ENCODE peak calls at places on chromosomes 7 and 10, in eight cellular contexts. M is HCT116, N is GM23248, G is OCI-LY7, Q is GM23338, A is SK-N-SH, F is MM.1S, E is hepatocyte. W is an unnamed sample.

GRCh38 chr7:141045842-141046630 is 27.8 kb upstream of the TMEM178B start:
- DNase-seq in M (no peak), N (peak; percentile 60), G (no peak), Q (no peak), A (no peak), F (no peak), E (no peak), W (no peak)

GRCh38 chr10:58851606-58852005 is 324.8 kb upstream of the PHYHIPL start:
- DNase-seq in M (no peak), N (peak; percentile 24), G (no peak), Q (no peak), A (no peak), F (no peak), E (no peak), W (peak; percentile 37)

GRCh38 chr7:43763183-43763582 is 4.7 kb downstream of the BLVRA start:
- DNase-seq in M (no peak), N (no peak), G (no peak), Q (peak; percentile 57), A (no peak), F (no peak), E (no peak), W (no peak)

GRCh38 chr10:80442879-80443278 is 11.2 kb upstream of the TSPAN14 start:
- DNase-seq in M (no peak), N (no peak), G (no peak), Q (no peak), A (peak; percentile 50), F (no peak), E (no peak), W (no peak)

GRCh38 chr10:38605153-38605661 is 511.1 kb downstream of the ZNF37A start:
- DNase-seq in M (no peak), N (no peak), G (no peak), Q (peak; percentile 0), A (no peak), F (no peak), E (no peak), W (no peak)

GRCh38 chr10:92590623-92591549 is 2.0 kb upstream of the KIF11 start:
- DNase-seq in M (peak; percentile 75), N (peak; percentile 75), G (peak; percentile 75), Q (peak; percentile 72), A (peak; percentile 59), F (peak; percentile 53), E (peak; percentile 60), W (peak; percentile 19)

GRCh38 chr10:69437321-69438259 is 13.7 kb upstream of the TSPAN15 start:
- DNase-seq in M (no peak), N (no peak), G (no peak), Q (no peak), A (no peak), F (no peak), E (no peak), W (peak; percentile 70)

GRCh38 chr7:143248781-143249354 is 14.4 kb upstream of the GSTK1 start:
- DNase-seq in M (no peak), N (no peak), G (no peak), Q (no peak), A (no peak), F (no peak), E (peak; percentile 64), W (peak; percentile 76)

GRCh38 chr10:93333278-93333978 is 148.7 kb downstream of the MYOF start:
- DNase-seq in M (no peak), N (no peak), G (no peak), Q (peak; percentile 60), A (no peak), F (no peak), E (no peak), W (peak; percentile 62)

GRCh38 chr7:74657692-74658170 is at the start of gene GTF2I:
- DNase-seq in M (no peak), N (no peak), G (peak; percentile 69), Q (no peak), A (no peak), F (no peak), E (no peak), W (no peak)

GRCh38 chr7:94332571-94332970 is 62.1 kb upstream of the COL1A2 start:
- DNase-seq in M (no peak), N (peak; percentile 12), G (no peak), Q (no peak), A (no peak), F (no peak), E (no peak), W (peak; percentile 16)

GRCh38 chr7:127588697-127589482 is 679 bp downstream of the ARF5 start:
- DNase-seq in M (peak; percentile 29), N (peak; percentile 66), G (peak; percentile 29), Q (peak; percentile 91), A (peak; percentile 94), F (peak; percentile 65), E (peak; percentile 86), W (peak; percentile 43)

GRCh38 chr10:102243304-102243703 is 2.0 kb upstream of the PITX3 start:
- DNase-seq in M (no peak), N (peak; percentile 89), G (no peak), Q (no peak), A (no peak), F (no peak), E (no peak), W (peak; percentile 70)

GRCh38 chr7:641269-641671 is 85.2 kb upstream of the DNAAF5 start:
- DNase-seq in M (peak; percentile 97), N (no peak), G (peak; percentile 15), Q (peak; percentile 54), A (no peak), F (no peak), E (no peak), W (peak; percentile 89)

GRCh38 chr7:76515999-76516443 is 5.7 kb downstream of the UPK3B start:
- DNase-seq in M (no peak), N (peak; percentile 60), G (peak; percentile 17), Q (peak; percentile 58), A (peak; percentile 85), F (no peak), E (no peak), W (peak; percentile 51)

GRCh38 chr7:2540641-2541051 is 14.7 kb downstream of the BRAT1 start:
- DNase-seq in M (no peak), N (no peak), G (no peak), Q (no peak), A (peak; percentile 34), F (no peak), E (no peak), W (no peak)

GRCh38 chr7:2539031-2540028 is 16.0 kb downstream of the BRAT1 start:
- DNase-seq in M (no peak), N (no peak), G (no peak), Q (no peak), A (peak; percentile 32), F (no peak), E (no peak), W (no peak)

GRCh38 chr7:2540133-2540532 is 15.2 kb downstream of the BRAT1 start:
- DNase-seq in M (no peak), N (no peak), G (no peak), Q (no peak), A (no peak), F (no peak), E (no peak), W (no peak)

GRCh38 chr7:2541291-2542010 is 13.9 kb downstream of the BRAT1 start:
- DNase-seq in M (no peak), N (no peak), G (no peak), Q (no peak), A (peak; percentile 39), F (no peak), E (no peak), W (no peak)

GRCh38 chr7:2537981-2538851 is 17.1 kb downstream of the BRAT1 start:
- DNase-seq in M (no peak), N (no peak), G (no peak), Q (peak; percentile 49), A (peak; percentile 60), F (no peak), E (no peak), W (no peak)
- H3K9me2 ChIP-seq in M (no peaks in the 10 kb centered on the region), N (no peaks in the 10 kb centered on the region), G (no peaks in the 10 kb centered on the region), Q (no peaks in the 10 kb centered on the region), A (no peaks in the 10 kb centered on the region), F (no peaks in the 10 kb centered on the region), E (no peaks in the 10 kb centered on the region), W (no peaks in the 10 kb centered on the region)

DNA sequence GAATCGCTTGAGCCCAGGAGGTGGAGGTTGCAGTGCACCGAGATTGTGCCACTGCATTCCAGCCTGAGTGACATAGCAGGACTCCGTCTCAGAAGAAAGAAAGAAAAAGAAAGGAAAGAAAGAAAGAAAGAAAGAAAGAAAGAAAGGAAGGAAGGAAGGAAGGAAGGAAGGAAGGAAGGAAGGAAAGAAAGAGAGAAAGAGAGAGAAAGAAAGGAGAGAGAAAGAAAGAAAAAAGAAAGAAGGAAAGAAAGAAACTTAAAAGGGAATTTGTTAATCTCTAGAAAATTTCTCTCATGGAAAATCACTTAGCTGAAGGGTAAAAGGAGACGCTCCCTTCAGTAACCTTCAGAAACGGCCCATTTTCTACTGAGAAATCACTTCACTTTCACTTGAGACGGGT is 279.5 kb upstream of the KLF6 start:
- DNase-seq in M (no peak), N (no peak), G (no peak), Q (no peak), A (no peak), F (no peak), E (no peak), W (no peak)
- TF ChIP-seq EZH2phosphoT487 in M (no peak), N (no peak), G (no peak), Q (no peak), A (no peak), F (no peak), E (no peak), W (no peak)

GRCh38 chr10:3054816-3055202 is 12.5 kb upstream of the PFKP start:
- DNase-seq in M (no peak), N (no peak), G (no peak), Q (no peak), A (no peak), F (no peak), E (no peak), W (no peak)

GRCh38 chr10:3057946-3058345 is 9.4 kb upstream of the PFKP start:
- DNase-seq in M (no peak), N (no peak), G (no peak), Q (no peak), A (no peak), F (peak; percentile 11), E (no peak), W (no peak)

GRCh38 chr10:3054183-3054815 is 13.0 kb upstream of the PFKP start:
- DNase-seq in M (no peak), N (no peak), G (no peak), Q (peak; percentile 8), A (no peak), F (no peak), E (no peak), W (no peak)

GRCh38 chr10:3053145-3053544 is 14.2 kb upstream of the PFKP start:
- DNase-seq in M (no peak), N (no peak), G (no peak), Q (no peak), A (no peak), F (no peak), E (no peak), W (no peak)

GRCh38 chr10:3056280-3057037 is 10.9 kb upstream of the PFKP start:
- DNase-seq in M (no peak), N (no peak), G (no peak), Q (no peak), A (no peak), F (no peak), E (no peak), W (no peak)
- H2AFZ ChIP-seq in M (no peak overlapping the region), N (no peak overlapping the region), G (no peak overlapping the region), Q (no peak overlapping the region), A (peak overlapping the region; percentile 64), F (no peak overlapping the region), E (no peak overlapping the region), W (no peak overlapping the region)

DNA sequence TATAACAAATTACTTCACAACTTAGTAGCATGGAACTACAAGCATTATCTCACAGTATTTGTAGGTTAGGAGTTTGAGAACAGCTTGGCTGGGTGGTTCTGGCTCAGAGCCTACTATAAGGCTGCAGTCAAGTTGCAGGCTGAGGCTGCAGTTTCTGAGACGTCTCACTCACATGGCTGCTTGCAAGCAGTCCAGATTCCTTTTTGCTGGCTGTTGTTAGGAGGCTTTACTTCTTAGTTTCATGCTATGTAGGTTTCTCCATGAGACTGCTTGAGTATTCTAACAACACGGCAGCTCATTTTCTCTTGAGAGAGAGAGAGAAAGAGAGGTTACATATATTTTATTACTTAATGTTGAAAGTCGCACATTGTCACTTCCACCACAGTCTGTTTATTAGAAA is 1073.9 kb downstream of the NXPH1 start:
- DNase-seq in M (no peak), N (no peak), G (no peak), Q (peak; percentile 25), A (no peak), F (no peak), E (peak; percentile 31), W (no peak)
- H3K9me2 ChIP-seq in M (no peaks in the 10 kb centered on the region), N (no peaks in the 10 kb centered on the region), G (no peaks in the 10 kb centered on the region), Q (no peaks in the 10 kb centered on the region), A (no peaks in the 10 kb centered on the region), F (no peaks in the 10 kb centered on the region), E (no peaks in the 10 kb centered on the region), W (no peaks in the 10 kb centered on the region)

W was measured in PC-3.